ENCODE peak calls at places on chromosome 22, in seven cellular contexts. O is DMS53, D is foreskin keratinocyte, X is ACHN, L is esophagus squamous epithelium, Z is aorta, M is anterior cingulate cortex. U is an unnamed sample.
A peak's percentile ranks its signal among the peaks of the same experiment; 100 is the strongest.

GRCh38 chr22:43270314-43270908 is 72.8 kb downstream of the SCUBE1 start:
- DNase-seq in M (no peak), Z (no peak), D (no peak), X (peak; percentile 11), L (no peak), O (peak; percentile 32), U (no peak)

GRCh38 chr22:47094861-47095330 is 332.4 kb downstream of the TBC1D22A start:
- DNase-seq in M (no peak), X (no peak), D (peak; percentile 58), Z (no peak), L (no peak), O (no peak), U (no peak)

GRCh38 chr22:35437038-35437437 is 37.1 kb downstream of the MCM5 start:
- DNase-seq in Z (no peak), D (no peak), O (peak; percentile 51), L (no peak), X (peak; percentile 7), M (no peak), U (no peak)

GRCh38 chr22:49119551-49119952 is 708.1 kb downstream of the BRD1 start:
- DNase-seq in M (peak; percentile 5), Z (peak; percentile 85), O (no peak), X (no peak), L (no peak), D (no peak), U (no peak)

GRCh38 chr22:50146440-50147228 is 23.9 kb upstream of the PANX2 start:
- DNase-seq in L (no peak), O (peak; percentile 87), Z (peak; percentile 86), M (peak; percentile 62), D (peak; percentile 33), X (peak; percentile 70), U (no peak)

GRCh38 chr22:46649176-46650077 is 29.2 kb downstream of the GRAMD4 start:
- DNase-seq in M (peak; percentile 29), X (no peak), Z (no peak), L (no peak), O (peak; percentile 91), D (no peak), U (no peak)

GRCh38 chr22:23431337-23432072 is 148.6 kb downstream of the IGLL1 start:
- DNase-seq in O (no peak), M (no peak), L (no peak), Z (no peak), X (no peak), D (no peak), U (no peak)

GRCh38 chr22:48944756-48945620 is 882.7 kb downstream of the BRD1 start:
- DNase-seq in L (no peak), X (no peak), M (no peak), O (no peak), D (no peak), Z (peak; percentile 67), U (no peak)

GRCh38 chr22:34493471-34493870 is 572.5 kb upstream of the ISX start:
- DNase-seq in L (no peak), X (no peak), Z (no peak), O (no peak), D (no peak), M (no peak), U (no peak)